ENCODE peak calls at places on chromosome 1, in seven cellular contexts. One of them, this sample, is unnamed.

GRCh38 chr1:9324246-9325096 is 31.8 kb downstream of the SPSB1 start:
- DNase-seq in A549: no peak
- DNase-seq in HepG2: no peak
- DNase-seq in IMR-90: no peak
- DNase-seq in GM12878: no peak
- DNase-seq in WTC11: no peak
- DNase-seq in K562: no peak
- DNase-seq in this sample: no peak

GRCh38 chr1:154329551-154330131 is 4.3 kb downstream of the ATP8B2 start:
- DNase-seq in A549: no peak
- DNase-seq in HepG2: no peak
- DNase-seq in IMR-90: no peak
- DNase-seq in GM12878: no peak
- DNase-seq in WTC11: no peak
- DNase-seq in K562: peak; percentile 70
- DNase-seq in this sample: peak; percentile 26

GRCh38 chr1:119108993-119109392 is 31.5 kb downstream of the WARS2 start:
- DNase-seq in A549: no peak
- DNase-seq in HepG2: no peak
- DNase-seq in IMR-90: no peak
- DNase-seq in GM12878: no peak
- DNase-seq in WTC11: no peak
- DNase-seq in K562: no peak
- DNase-seq in this sample: no peak

GRCh38 chr1:236168716-236169429 is 26.5 kb downstream of the GPR137B start:
- DNase-seq in A549: peak; percentile 63
- DNase-seq in HepG2: peak; percentile 48
- DNase-seq in IMR-90: peak; percentile 53
- DNase-seq in GM12878: no peak
- DNase-seq in WTC11: peak; percentile 67
- DNase-seq in K562: no peak
- DNase-seq in this sample: no peak

GRCh38 chr1:187987236-187987776 is 1158.6 kb downstream of the PLA2G4A start:
- DNase-seq in A549: peak; percentile 6
- DNase-seq in HepG2: no peak
- DNase-seq in IMR-90: no peak
- DNase-seq in GM12878: peak; percentile 21
- DNase-seq in WTC11: no peak
- DNase-seq in K562: no peak
- DNase-seq in this sample: no peak

GRCh38 chr1:17521946-17522612 is 17.4 kb upstream of the ARHGEF10L start:
- DNase-seq in A549: no peak
- DNase-seq in HepG2: no peak
- DNase-seq in IMR-90: no peak
- DNase-seq in GM12878: no peak
- DNase-seq in WTC11: no peak
- DNase-seq in K562: peak; percentile 56
- DNase-seq in this sample: no peak

GRCh38 chr1:62271932-62272728 is 47.1 kb downstream of the KANK4 start:
- DNase-seq in A549: no peak
- DNase-seq in HepG2: no peak
- DNase-seq in IMR-90: no peak
- DNase-seq in GM12878: peak; percentile 26
- DNase-seq in WTC11: no peak
- DNase-seq in K562: no peak
- DNase-seq in this sample: peak; percentile 67

GRCh38 chr1:235442788-235443429 is 61.3 kb downstream of the B3GALNT2 start:
- DNase-seq in A549: peak; percentile 62
- DNase-seq in HepG2: no peak
- DNase-seq in IMR-90: peak; percentile 83
- DNase-seq in GM12878: no peak
- DNase-seq in WTC11: no peak
- DNase-seq in K562: peak; percentile 36
- DNase-seq in this sample: no peak

GRCh38 chr1:36101546-36101945 is 12.9 kb downstream of the ADPRS start:
- DNase-seq in A549: no peak
- DNase-seq in HepG2: no peak
- DNase-seq in IMR-90: no peak
- DNase-seq in GM12878: no peak
- DNase-seq in WTC11: no peak
- DNase-seq in K562: no peak
- DNase-seq in this sample: no peak

GRCh38 chr1:94326329-94326728 is 88.9 kb upstream of the ARHGAP29 start:
- DNase-seq in A549: no peak
- DNase-seq in HepG2: no peak
- DNase-seq in IMR-90: peak; percentile 15
- DNase-seq in GM12878: no peak
- DNase-seq in WTC11: no peak
- DNase-seq in K562: no peak
- DNase-seq in this sample: no peak

GRCh38 chr1:184745929-184746583 is 8.6 kb downstream of the EDEM3 start:
- DNase-seq in A549: no peak
- DNase-seq in HepG2: peak; percentile 16
- DNase-seq in IMR-90: no peak
- DNase-seq in GM12878: peak; percentile 23
- DNase-seq in WTC11: no peak
- DNase-seq in K562: no peak
- DNase-seq in this sample: peak; percentile 60

GRCh38 chr1:189275786-189276185 is 1201.9 kb downstream of the BRINP3 start:
- DNase-seq in A549: no peak
- DNase-seq in HepG2: no peak
- DNase-seq in IMR-90: peak; percentile 41
- DNase-seq in GM12878: no peak
- DNase-seq in WTC11: no peak
- DNase-seq in K562: no peak
- DNase-seq in this sample: no peak

GRCh38 chr1:65164633-65165032 is 16.6 kb downstream of the AK4 start:
- DNase-seq in A549: no peak
- DNase-seq in HepG2: peak; percentile 65
- DNase-seq in IMR-90: no peak
- DNase-seq in GM12878: no peak
- DNase-seq in WTC11: no peak
- DNase-seq in K562: no peak
- DNase-seq in this sample: no peak

GRCh38 chr1:187734427-187734826 is 905.7 kb downstream of the PLA2G4A start:
- DNase-seq in A549: no peak
- DNase-seq in HepG2: no peak
- DNase-seq in IMR-90: no peak
- DNase-seq in GM12878: no peak
- DNase-seq in WTC11: peak; percentile 9
- DNase-seq in K562: no peak
- DNase-seq in this sample: no peak

GRCh38 chr1:160205242-160205973 is at the start of gene PEA15:
- DNase-seq in A549: peak; percentile 60
- DNase-seq in HepG2: no peak
- DNase-seq in IMR-90: peak; percentile 35
- DNase-seq in GM12878: no peak
- DNase-seq in WTC11: peak; percentile 81
- DNase-seq in K562: peak; percentile 95
- DNase-seq in this sample: peak; percentile 96

GRCh38 chr1:32014199-32014936 is 700 bp downstream of the KHDRBS1 start:
- DNase-seq in A549: peak; percentile 30
- DNase-seq in HepG2: no peak
- DNase-seq in IMR-90: peak; percentile 36
- DNase-seq in GM12878: no peak
- DNase-seq in WTC11: peak; percentile 30
- DNase-seq in K562: peak; percentile 70
- DNase-seq in this sample: peak; percentile 69

GRCh38 chr1:109249654-109250401 is 489 bp downstream of the CELSR2 start:
- DNase-seq in A549: no peak
- DNase-seq in HepG2: no peak
- DNase-seq in IMR-90: no peak
- DNase-seq in GM12878: no peak
- DNase-seq in WTC11: no peak
- DNase-seq in K562: peak; percentile 80
- DNase-seq in this sample: peak; percentile 83

GRCh38 chr1:113980120-113980519 is 846 bp downstream of the OLFML3 start:
- DNase-seq in A549: no peak
- DNase-seq in HepG2: no peak
- DNase-seq in IMR-90: peak; percentile 46
- DNase-seq in GM12878: no peak
- DNase-seq in WTC11: no peak
- DNase-seq in K562: no peak
- DNase-seq in this sample: no peak

GRCh38 chr1:27010226-27010994 is 2.2 kb downstream of the TENT5B start:
- DNase-seq in A549: no peak
- DNase-seq in HepG2: no peak
- DNase-seq in IMR-90: no peak
- DNase-seq in GM12878: no peak
- DNase-seq in WTC11: no peak
- DNase-seq in K562: no peak
- DNase-seq in this sample: no peak

GRCh38 chr1:27009601-27010197 is 3.0 kb downstream of the TENT5B start:
- DNase-seq in A549: peak; percentile 29
- DNase-seq in HepG2: no peak
- DNase-seq in IMR-90: no peak
- DNase-seq in GM12878: no peak
- DNase-seq in WTC11: no peak
- DNase-seq in K562: no peak
- DNase-seq in this sample: no peak

GRCh38 chr1:27007909-27008582 is 4.6 kb downstream of the TENT5B start:
- DNase-seq in A549: peak; percentile 53
- DNase-seq in HepG2: no peak
- DNase-seq in IMR-90: no peak
- DNase-seq in GM12878: no peak
- DNase-seq in WTC11: peak; percentile 64
- DNase-seq in K562: no peak
- DNase-seq in this sample: no peak

GRCh38 chr1:27011976-27012563 is 580 bp downstream of the TENT5B start:
- DNase-seq in A549: peak; percentile 18
- DNase-seq in HepG2: no peak
- DNase-seq in IMR-90: no peak
- DNase-seq in GM12878: no peak
- DNase-seq in WTC11: no peak
- DNase-seq in K562: no peak
- DNase-seq in this sample: no peak

GRCh38 chr1:27011058-27011764 is 1.4 kb downstream of the TENT5B start:
- DNase-seq in A549: peak; percentile 81
- DNase-seq in HepG2: no peak
- DNase-seq in IMR-90: peak; percentile 88
- DNase-seq in GM12878: no peak
- DNase-seq in WTC11: peak; percentile 92
- DNase-seq in K562: peak; percentile 80
- DNase-seq in this sample: no peak
- TF ChIP-seq USF2 in A549: no peak
- TF ChIP-seq USF2 in HepG2: no peak
- TF ChIP-seq USF2 in IMR-90: peak; percentile 28
- TF ChIP-seq USF2 in GM12878: no peak
- TF ChIP-seq USF2 in WTC11: no peak
- TF ChIP-seq USF2 in K562: no peak
- TF ChIP-seq USF2 in this sample: no peak

DNA sequence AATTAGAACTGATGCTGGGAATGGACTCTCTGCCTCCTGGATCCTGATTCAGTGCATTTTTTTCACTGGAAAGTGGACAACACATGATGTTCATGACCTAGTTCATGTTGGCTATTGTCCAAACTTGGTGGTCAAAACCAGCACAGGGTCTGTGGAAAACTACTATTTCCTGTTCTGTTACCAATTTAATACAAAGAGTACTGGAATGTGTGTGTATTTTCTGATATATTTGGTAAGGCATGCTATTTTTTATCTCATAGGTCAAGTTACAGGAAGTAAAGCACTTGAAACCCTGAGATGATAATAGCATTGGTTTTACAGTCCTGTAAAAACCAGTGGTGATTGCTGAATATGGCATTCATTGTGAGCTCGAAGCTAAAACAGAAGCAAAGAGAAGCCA is 89.9 kb downstream of the SGIP1 start:
- DNase-seq in A549: no peak
- DNase-seq in HepG2: no peak
- DNase-seq in IMR-90: peak; percentile 76
- DNase-seq in GM12878: no peak
- DNase-seq in WTC11: no peak
- DNase-seq in K562: no peak
- DNase-seq in this sample: no peak
- TF ChIP-seq USF2 in A549: no peak
- TF ChIP-seq USF2 in HepG2: no peak
- TF ChIP-seq USF2 in IMR-90: no peak
- TF ChIP-seq USF2 in GM12878: no peak
- TF ChIP-seq USF2 in WTC11: no peak
- TF ChIP-seq USF2 in K562: no peak
- TF ChIP-seq USF2 in this sample: no peak

GRCh38 chr1:165960136-165960535 is 132.7 kb downstream of the UCK2 start:
- DNase-seq in A549: no peak
- DNase-seq in HepG2: no peak
- DNase-seq in IMR-90: no peak
- DNase-seq in GM12878: no peak
- DNase-seq in WTC11: no peak
- DNase-seq in K562: no peak
- DNase-seq in this sample: no peak
- TF ChIP-seq USF2 in A549: no peak
- TF ChIP-seq USF2 in HepG2: no peak
- TF ChIP-seq USF2 in IMR-90: no peak
- TF ChIP-seq USF2 in GM12878: no peak
- TF ChIP-seq USF2 in WTC11: no peak
- TF ChIP-seq USF2 in K562: no peak
- TF ChIP-seq USF2 in this sample: no peak

GRCh38 chr1:6101826-6102225 is 56.1 kb downstream of the KCNAB2 start:
- DNase-seq in A549: no peak
- DNase-seq in HepG2: no peak
- DNase-seq in IMR-90: no peak
- DNase-seq in GM12878: no peak
- DNase-seq in WTC11: no peak
- DNase-seq in K562: no peak
- DNase-seq in this sample: no peak
- TF ChIP-seq USF2 in A549: no peak
- TF ChIP-seq USF2 in HepG2: no peak
- TF ChIP-seq USF2 in IMR-90: no peak
- TF ChIP-seq USF2 in GM12878: no peak
- TF ChIP-seq USF2 in WTC11: no peak
- TF ChIP-seq USF2 in K562: no peak
- TF ChIP-seq USF2 in this sample: no peak

DNA sequence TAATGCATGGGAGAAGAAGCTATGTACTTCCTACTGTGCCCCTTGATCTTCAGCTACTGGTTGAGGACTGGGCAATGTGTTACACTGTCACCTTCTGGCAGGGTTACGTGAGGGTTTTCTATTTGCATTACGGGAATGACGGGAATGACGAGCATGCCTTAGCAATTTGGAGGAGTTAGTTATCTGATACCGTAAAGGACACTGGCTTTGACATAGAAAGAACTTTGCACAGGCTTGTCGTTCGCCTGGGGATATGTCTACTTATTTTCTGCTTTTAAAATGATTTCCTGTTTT is 19.8 kb upstream of the ACBD6 start:
- DNase-seq in A549: no peak
- DNase-seq in HepG2: peak; percentile 73
- DNase-seq in IMR-90: no peak
- DNase-seq in GM12878: no peak
- DNase-seq in WTC11: no peak
- DNase-seq in K562: no peak
- DNase-seq in this sample: no peak
- TF ChIP-seq USF2 in A549: no peak
- TF ChIP-seq USF2 in HepG2: no peak
- TF ChIP-seq USF2 in IMR-90: no peak
- TF ChIP-seq USF2 in GM12878: no peak
- TF ChIP-seq USF2 in WTC11: no peak
- TF ChIP-seq USF2 in K562: no peak
- TF ChIP-seq USF2 in this sample: no peak

This sample was measured in SK-N-SH.